ENCODE peak calls at places on chromosomes 7 and 10, in four cellular contexts. G is cardiac fibroblast; F is activated CD8-positive, alpha-beta memory T cell treated with anti-CD3 and anti-CD28 coated beads for 48 hours; D is fibroblast of lung. N is an unnamed sample.

GRCh38 chr7:145928937-145929336 is 187.7 kb upstream of the CNTNAP2 start:
- DNase-seq in F (no peak), G (no peak), D (no peak), N (no peak)

GRCh38 chr7:117118579-117119180 is 165.4 kb downstream of the ST7 start:
- DNase-seq in G (no peak), F (no peak), D (no peak), N (no peak)

GRCh38 chr10:76303682-76304316 is 872.4 kb downstream of the LRMDA start:
- DNase-seq in F (no peak), G (peak; percentile 84), D (peak; percentile 82), N (peak; percentile 51)

GRCh38 chr10:101091546-101092290 is 29.9 kb downstream of the KAZALD1 start:
- DNase-seq in D (no peak), F (no peak), G (no peak), N (no peak)

GRCh38 chr10:124694467-124695195 is 49.5 kb downstream of the FAM53B start:
- DNase-seq in D (no peak), F (no peak), G (no peak), N (no peak)

GRCh38 chr7:77327067-77327931 is 88.8 kb downstream of the GSAP start:
- DNase-seq in D (peak; percentile 51), G (peak; percentile 89), F (no peak), N (peak; percentile 96)

GRCh38 chr7:17490825-17491224 is 192.4 kb downstream of the AHR start:
- DNase-seq in F (no peak), G (no peak), D (no peak), N (no peak)

GRCh38 chr10:21488246-21488953 is 37.1 kb downstream of the SKIDA1 start:
- DNase-seq in G (peak; percentile 60), D (peak; percentile 22), F (no peak), N (peak; percentile 51)

GRCh38 chr10:11581213-11581612 is 30.2 kb downstream of the USP6NL start:
- DNase-seq in D (peak; percentile 22), G (peak; percentile 35), F (no peak), N (no peak)

GRCh38 chr7:137086896-137087295 is 218.4 kb downstream of the CHRM2 start:
- DNase-seq in F (no peak), D (peak; percentile 78), G (no peak), N (no peak)

GRCh38 chr7:146731185-146731584 is 614.6 kb downstream of the CNTNAP2 start:
- DNase-seq in F (no peak), G (no peak), D (no peak), N (no peak)

GRCh38 chr7:23013715-23014649 is at the start of gene HYCC1:
- DNase-seq in F (peak; percentile 81), D (peak; percentile 97), G (peak; percentile 99), N (peak; percentile 98)

GRCh38 chr7:151232272-151233110 is at the start of gene CHPF2:
- DNase-seq in F (peak; percentile 86), D (peak; percentile 88), G (peak; percentile 87), N (peak; percentile 88)

GRCh38 chr10:61975107-61975932 is 73.8 kb downstream of the ARID5B start:
- DNase-seq in F (no peak), G (peak; percentile 73), D (peak; percentile 83), N (peak; percentile 48)

GRCh38 chr7:155886391-155887173 is 74.3 kb upstream of the SHH start:
- DNase-seq in G (no peak), D (no peak), F (no peak), N (no peak)

GRCh38 chr10:986881-987634 is 1.2 kb upstream of the GTPBP4 start:
- DNase-seq in G (peak; percentile 41), F (no peak), D (peak; percentile 93), N (peak; percentile 49)

GRCh38 chr7:81857385-81857784 is 87.5 kb upstream of the HGF start:
- DNase-seq in D (peak; percentile 18), F (no peak), G (no peak), N (no peak)

GRCh38 chr10:58054881-58055280 is 212.8 kb downstream of the IPMK start:
- DNase-seq in D (no peak), F (no peak), G (peak; percentile 18), N (peak; percentile 53)

GRCh38 chr7:146115665-146116451 is 743 bp upstream of the CNTNAP2 start:
- DNase-seq in F (no peak), D (peak; percentile 46), G (peak; percentile 63), N (no peak)

GRCh38 chr7:121480058-121480457 is 84.0 kb upstream of the FAM3C start:
- DNase-seq in G (no peak), D (no peak), F (no peak), N (no peak)

GRCh38 chr7:44188480-44189225 is 586 bp downstream of the GCK start:
- DNase-seq in D (no peak), F (no peak), G (no peak), N (no peak)

GRCh38 chr7:71457881-71458590 is 326.1 kb downstream of the GALNT17 start:
- DNase-seq in F (no peak), G (no peak), D (no peak), N (no peak)

GRCh38 chr10:61285749-61286148 is 167.4 kb downstream of the TMEM26 start:
- DNase-seq in F (no peak), D (peak; percentile 36), G (peak; percentile 23), N (no peak)

GRCh38 chr10:14200645-14201534 is 129.8 kb downstream of the FRMD4A start:
- DNase-seq in F (no peak), D (peak; percentile 42), G (no peak), N (peak; percentile 24)

GRCh38 chr7:46165281-46165680 is 244.2 kb upstream of the IGFBP3 start:
- DNase-seq in F (no peak), D (peak; percentile 92), G (peak; percentile 43), N (peak; percentile 99)

GRCh38 chr10:62813981-62814380 is 2.2 kb downstream of the EGR2 start:
- DNase-seq in G (no peak), F (no peak), D (no peak), N (no peak)

GRCh38 chr7:130986271-130986690 is 252.3 kb upstream of the KLF14 start:
- DNase-seq in F (no peak), G (peak; percentile 73), D (no peak), N (no peak)

GRCh38 chr7:37040330-37040729 is 316.0 kb upstream of the AOAH start:
- DNase-seq in F (no peak), D (no peak), G (no peak), N (no peak)

GRCh38 chr10:32340596-32341180 is 6.3 kb downstream of the EPC1 start:
- DNase-seq in G (no peak), F (no peak), D (no peak), N (no peak)

GRCh38 chr7:50397320-50397970 is 52.7 kb downstream of the FIGNL1 start:
- DNase-seq in G (no peak), F (no peak), D (no peak), N (no peak)

GRCh38 chr7:112481833-112482669 is 1.3 kb downstream of the LSMEM1 start:
- DNase-seq in F (no peak), G (peak; percentile 74), D (peak; percentile 95), N (peak; percentile 74)

GRCh38 chr7:52569151-52569550 is 466.3 kb upstream of the POM121L12 start:
- DNase-seq in D (no peak), G (no peak), F (no peak), N (no peak)

GRCh38 chr10:101257121-101257890 is 28.0 kb upstream of the LBX1 start:
- DNase-seq in G (no peak), D (no peak), F (no peak), N (no peak)

GRCh38 chr7:51070163-51070562 is 246.4 kb downstream of the COBL start:
- DNase-seq in D (peak; percentile 65), F (no peak), G (no peak), N (no peak)

GRCh38 chr7:90903856-90904255 is 307.7 kb downstream of the CDK14 start:
- DNase-seq in G (no peak), F (no peak), D (no peak), N (no peak)

GRCh38 chr10:124465003-124465776 is 3.6 kb downstream of the LHPP start:
- DNase-seq in D (no peak), F (no peak), G (no peak), N (no peak)